ENCODE peak calls at places on chromosome 1, in seven cellular contexts. G is mesendoderm, C is neuronal stem cell, F is H9, B is H1, Q is trophoblast cell, K is mesenchymal stem cell. E is an unnamed sample. For H3K4me1, the result is how much of the 10 kb centered on the place peaks cover.

GRCh38 chr1:218743861-218744505 is 398.8 kb downstream of the TGFB2 start:
- DNase-seq in Q (peak), K (no peak), B (no peak), G (no peak), C (no peak), F (no peak), E (no peak)

GRCh38 chr1:230268371-230269170 is 157.6 kb downstream of the PGBD5 start:
- DNase-seq in Q (peak), C (peak), K (peak), B (peak), F (peak), G (peak), E (peak)

GRCh38 chr1:228004331-228004871 is 2.4 kb upstream of the WNT3A start:
- DNase-seq in K (no peak), Q (peak), F (peak), G (peak), C (no peak), B (peak), E (no peak)

GRCh38 chr1:216193839-216194443 is 229.3 kb downstream of the USH2A start:
- DNase-seq in C (no peak), B (no peak), G (peak), Q (peak), K (no peak), F (peak), E (no peak)

GRCh38 chr1:182304218-182305016 is 87.2 kb downstream of the GLUL start:
- DNase-seq in B (no peak), Q (no peak), C (no peak), F (no peak), K (no peak), G (no peak), E (no peak)

GRCh38 chr1:107883562-107883961 is 81.4 kb downstream of the VAV3 start:
- DNase-seq in F (no peak), C (no peak), Q (no peak), K (no peak), B (no peak), G (no peak), E (no peak)

GRCh38 chr1:172717722-172718455 is 59.0 kb downstream of the FASLG start:
- DNase-seq in K (peak), C (no peak), Q (peak), F (no peak), B (no peak), G (no peak), E (peak)

GRCh38 chr1:225447649-225448048 is 19.8 kb upstream of the LBR start:
- DNase-seq in Q (no peak), G (no peak), F (no peak), B (no peak), C (no peak), K (no peak), E (peak)

GRCh38 chr1:239386453-239387303 is at the start of gene CHRM3:
- DNase-seq in G (peak), B (peak), C (peak), Q (peak), F (peak), K (no peak), E (no peak)

GRCh38 chr1:24203404-24203803 is 16.3 kb upstream of the IFNLR1 start:
- DNase-seq in G (no peak), C (no peak), B (no peak), F (no peak), K (no peak), Q (no peak), E (no peak)

GRCh38 chr1:151495316-151495715 is 15.9 kb upstream of the CGN start:
- DNase-seq in F (no peak), K (no peak), C (no peak), B (no peak), Q (no peak), G (no peak), E (no peak)

GRCh38 chr1:227901906-227902640 is 45.7 kb downstream of the WNT9A start:
- DNase-seq in F (no peak), B (no peak), G (peak), C (no peak), Q (no peak), K (peak), E (peak)

GRCh38 chr1:203046984-203047630 is 20.8 kb downstream of the PPFIA4 start:
- DNase-seq in F (no peak), Q (peak), K (peak), G (no peak), C (no peak), B (no peak), E (peak)

GRCh38 chr1:65059930-65060538 is 88.0 kb upstream of the AK4 start:
- DNase-seq in K (peak), F (no peak), B (no peak), Q (peak), G (peak), C (no peak), E (peak)
- H4K8ac ChIP-seq in K (no peak), F (no peak), B (no peak), Q (no peak), G (no peak), C (no peak), E (no peak)

GRCh38 chr1:53736290-53736689 is 2.7 kb downstream of the GLIS1 start:
- DNase-seq in B (no peak), F (no peak), G (no peak), Q (no peak), K (no peak), C (no peak), E (peak)

GRCh38 chr1:53734650-53735211 is 4.2 kb downstream of the GLIS1 start:
- DNase-seq in K (peak), B (no peak), Q (no peak), G (no peak), F (no peak), C (no peak), E (peak)

GRCh38 chr1:53735681-53736080 is 3.3 kb downstream of the GLIS1 start:
- DNase-seq in B (no peak), F (no peak), G (no peak), C (no peak), Q (no peak), K (no peak), E (no peak)

GRCh38 chr1:53733975-53734649 is 4.9 kb downstream of the GLIS1 start:
- DNase-seq in B (no peak), G (no peak), C (no peak), Q (no peak), F (no peak), K (peak), E (peak)

DNA sequence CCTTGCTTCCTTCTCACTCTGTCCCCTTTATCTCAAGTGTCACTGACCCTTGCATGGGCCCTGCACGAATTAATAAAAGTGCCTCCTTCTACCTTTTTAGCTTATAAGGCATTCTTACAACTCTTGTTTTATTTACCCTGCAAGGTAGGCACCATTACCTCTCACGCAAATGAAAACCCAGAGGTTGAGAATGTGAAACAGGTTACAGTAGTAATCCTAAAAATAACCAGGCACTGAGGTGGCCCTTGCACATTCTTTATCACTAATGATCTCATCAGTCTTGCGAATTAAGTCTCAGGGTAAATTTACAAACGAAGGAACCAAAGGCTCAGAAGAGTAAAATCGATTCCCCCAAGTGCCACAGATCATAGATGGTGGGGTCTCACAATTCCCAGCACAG is 3.7 kb downstream of the GLIS1 start:
- DNase-seq in F (no peak), Q (no peak), K (no peak), B (no peak), G (no peak), C (no peak), E (no peak)
- H3K4me1 ChIP-seq in F (under half), Q (under half), K (under half), B (under half), G (under half), C (under half), E (under half)

GRCh38 chr1:158586942-158587341 is 7.2 kb upstream of the OR10X1 start:
- DNase-seq in B (no peak), Q (no peak), C (no peak), K (no peak), F (no peak), G (no peak), E (no peak)
- H4K8ac ChIP-seq in B (no peak), Q (no peak), C (no peak), K (no peak), F (no peak), G (no peak), E (no peak)

GRCh38 chr1:206040328-206040727 is 12.6 kb upstream of the RHEX start:
- DNase-seq in F (no peak), B (peak), K (no peak), G (no peak), Q (no peak), C (no peak), E (no peak)
- H3K4me1 ChIP-seq in F (under half), B (under half), K (under half), G (under half), Q (under half), C (under half), E (under half)

GRCh38 chr1:13763991-13764390 is 64.0 kb downstream of the PRDM2 start:
- DNase-seq in Q (no peak), K (no peak), B (no peak), G (peak), C (no peak), F (no peak), E (no peak)
- H4K8ac ChIP-seq in Q (no peak), K (no peak), B (no peak), G (no peak), C (no peak), F (no peak), E (no peak)

DNA sequence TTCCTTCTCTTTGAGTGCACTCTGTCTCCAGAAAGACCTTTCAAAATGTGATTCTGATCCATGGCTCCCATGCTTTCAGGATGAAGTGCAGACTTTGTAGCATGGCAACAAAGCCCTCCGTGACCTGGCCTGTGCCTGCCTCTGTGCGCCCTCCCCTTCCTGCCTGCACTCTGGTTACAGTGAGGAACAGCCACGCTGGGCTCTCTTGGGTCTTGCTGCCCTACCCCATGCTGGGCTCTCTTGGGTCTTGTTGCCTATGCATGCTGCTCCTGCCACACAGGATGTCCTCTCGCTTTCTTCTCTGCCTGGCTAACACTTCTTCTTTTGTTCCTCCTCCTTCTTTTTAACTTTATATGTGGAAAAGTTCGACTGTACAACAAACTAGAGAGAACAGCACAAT is 28.0 kb downstream of the LMOD1 start:
- DNase-seq in K (no peak), Q (no peak), B (no peak), G (no peak), F (no peak), C (no peak), E (no peak)
- H3K4me1 ChIP-seq in K (under half), Q (under half), B (under half), G (under half), F (under half), C (under half), E (under half)

E was measured in IMR-90.